ENCODE peak calls at places on chromosomes 12 and 14, in eight cellular contexts. One of them, this sample, is unnamed.
A peak's percentile ranks its signal among the peaks of the same experiment; 100 is the strongest.

GRCh38 chr12:111248221-111248620 is 120.7 kb downstream of the PHETA1 start:
- DNase-seq in fibroblast of pulmonary artery: peak; percentile 8
- DNase-seq in psoas muscle: no peak
- DNase-seq in foreskin fibroblast: no peak
- DNase-seq in AG10803: no peak
- DNase-seq in mesothelial cell of epicardium: no peak
- DNase-seq in kidney epithelial cell: no peak
- DNase-seq in GM23338: no peak
- DNase-seq in this sample: no peak

GRCh38 chr14:103890836-103891666 is 37.2 kb upstream of the TDRD9 start:
- DNase-seq in foreskin fibroblast: no peak
- DNase-seq in mesothelial cell of epicardium: no peak
- DNase-seq in kidney epithelial cell: no peak
- DNase-seq in fibroblast of pulmonary artery: no peak
- DNase-seq in psoas muscle: no peak
- DNase-seq in GM23338: no peak
- DNase-seq in AG10803: no peak
- DNase-seq in this sample: no peak

GRCh38 chr14:53696217-53696965 is 260.2 kb downstream of the BMP4 start:
- DNase-seq in fibroblast of pulmonary artery: no peak
- DNase-seq in kidney epithelial cell: peak; percentile 23
- DNase-seq in foreskin fibroblast: no peak
- DNase-seq in AG10803: no peak
- DNase-seq in GM23338: no peak
- DNase-seq in psoas muscle: no peak
- DNase-seq in mesothelial cell of epicardium: no peak
- DNase-seq in this sample: no peak

GRCh38 chr12:6294533-6295186 is 15.8 kb upstream of the PLEKHG6 start:
- DNase-seq in AG10803: no peak
- DNase-seq in mesothelial cell of epicardium: no peak
- DNase-seq in kidney epithelial cell: no peak
- DNase-seq in foreskin fibroblast: no peak
- DNase-seq in fibroblast of pulmonary artery: no peak
- DNase-seq in psoas muscle: no peak
- DNase-seq in GM23338: no peak
- DNase-seq in this sample: no peak

GRCh38 chr12:6790496-6791150 is 1.3 kb downstream of the CD4 start:
- DNase-seq in mesothelial cell of epicardium: no peak
- DNase-seq in GM23338: no peak
- DNase-seq in psoas muscle: no peak
- DNase-seq in AG10803: no peak
- DNase-seq in foreskin fibroblast: no peak
- DNase-seq in fibroblast of pulmonary artery: no peak
- DNase-seq in kidney epithelial cell: no peak
- DNase-seq in this sample: no peak

GRCh38 chr14:99117671-99118045 is 154.3 kb downstream of the BCL11B start:
- DNase-seq in psoas muscle: no peak
- DNase-seq in foreskin fibroblast: no peak
- DNase-seq in GM23338: no peak
- DNase-seq in AG10803: no peak
- DNase-seq in fibroblast of pulmonary artery: no peak
- DNase-seq in mesothelial cell of epicardium: no peak
- DNase-seq in kidney epithelial cell: no peak
- DNase-seq in this sample: no peak

GRCh38 chr12:119589087-119589486 is 4.5 kb upstream of the TMEM233 start:
- DNase-seq in mesothelial cell of epicardium: no peak
- DNase-seq in foreskin fibroblast: peak; percentile 23
- DNase-seq in kidney epithelial cell: no peak
- DNase-seq in psoas muscle: no peak
- DNase-seq in fibroblast of pulmonary artery: peak; percentile 84
- DNase-seq in AG10803: no peak
- DNase-seq in GM23338: no peak
- DNase-seq in this sample: no peak

GRCh38 chr12:104453133-104453532 is 3.6 kb upstream of the CHST11 start:
- DNase-seq in AG10803: no peak
- DNase-seq in psoas muscle: no peak
- DNase-seq in kidney epithelial cell: no peak
- DNase-seq in foreskin fibroblast: no peak
- DNase-seq in fibroblast of pulmonary artery: no peak
- DNase-seq in GM23338: no peak
- DNase-seq in mesothelial cell of epicardium: no peak
- DNase-seq in this sample: no peak

GRCh38 chr14:22554706-22555572 is 34.1 kb downstream of the DAD1 start:
- DNase-seq in foreskin fibroblast: no peak
- DNase-seq in AG10803: no peak
- DNase-seq in GM23338: no peak
- DNase-seq in psoas muscle: no peak
- DNase-seq in fibroblast of pulmonary artery: no peak
- DNase-seq in mesothelial cell of epicardium: no peak
- DNase-seq in kidney epithelial cell: no peak
- DNase-seq in this sample: no peak

GRCh38 chr14:106556665-106557289 is 1030.4 kb downstream of the TMEM121 start:
- DNase-seq in kidney epithelial cell: no peak
- DNase-seq in AG10803: no peak
- DNase-seq in foreskin fibroblast: no peak
- DNase-seq in mesothelial cell of epicardium: no peak
- DNase-seq in GM23338: peak; percentile 14
- DNase-seq in psoas muscle: peak; percentile 23
- DNase-seq in fibroblast of pulmonary artery: no peak
- DNase-seq in this sample: no peak

GRCh38 chr12:48817957-48818830 is at the start of gene CACNB3:
- DNase-seq in psoas muscle: peak; percentile 67
- DNase-seq in GM23338: peak; percentile 89
- DNase-seq in fibroblast of pulmonary artery: peak; percentile 48
- DNase-seq in foreskin fibroblast: no peak
- DNase-seq in kidney epithelial cell: no peak
- DNase-seq in AG10803: peak; percentile 32
- DNase-seq in mesothelial cell of epicardium: peak; percentile 72
- DNase-seq in this sample: peak; percentile 65

GRCh38 chr12:48819986-48820385 is 1.7 kb downstream of the CACNB3 start:
- DNase-seq in kidney epithelial cell: no peak
- DNase-seq in mesothelial cell of epicardium: no peak
- DNase-seq in foreskin fibroblast: no peak
- DNase-seq in AG10803: no peak
- DNase-seq in GM23338: no peak
- DNase-seq in psoas muscle: no peak
- DNase-seq in fibroblast of pulmonary artery: no peak
- DNase-seq in this sample: no peak

GRCh38 chr12:48820406-48820805 is 2.1 kb downstream of the CACNB3 start:
- DNase-seq in AG10803: no peak
- DNase-seq in kidney epithelial cell: no peak
- DNase-seq in psoas muscle: no peak
- DNase-seq in fibroblast of pulmonary artery: no peak
- DNase-seq in foreskin fibroblast: no peak
- DNase-seq in mesothelial cell of epicardium: no peak
- DNase-seq in GM23338: no peak
- DNase-seq in this sample: no peak

GRCh38 chr12:48816148-48816854 is 2.0 kb upstream of the CACNB3 start:
- DNase-seq in fibroblast of pulmonary artery: no peak
- DNase-seq in GM23338: no peak
- DNase-seq in kidney epithelial cell: no peak
- DNase-seq in psoas muscle: no peak
- DNase-seq in AG10803: no peak
- DNase-seq in mesothelial cell of epicardium: no peak
- DNase-seq in foreskin fibroblast: no peak
- DNase-seq in this sample: no peak

DNA sequence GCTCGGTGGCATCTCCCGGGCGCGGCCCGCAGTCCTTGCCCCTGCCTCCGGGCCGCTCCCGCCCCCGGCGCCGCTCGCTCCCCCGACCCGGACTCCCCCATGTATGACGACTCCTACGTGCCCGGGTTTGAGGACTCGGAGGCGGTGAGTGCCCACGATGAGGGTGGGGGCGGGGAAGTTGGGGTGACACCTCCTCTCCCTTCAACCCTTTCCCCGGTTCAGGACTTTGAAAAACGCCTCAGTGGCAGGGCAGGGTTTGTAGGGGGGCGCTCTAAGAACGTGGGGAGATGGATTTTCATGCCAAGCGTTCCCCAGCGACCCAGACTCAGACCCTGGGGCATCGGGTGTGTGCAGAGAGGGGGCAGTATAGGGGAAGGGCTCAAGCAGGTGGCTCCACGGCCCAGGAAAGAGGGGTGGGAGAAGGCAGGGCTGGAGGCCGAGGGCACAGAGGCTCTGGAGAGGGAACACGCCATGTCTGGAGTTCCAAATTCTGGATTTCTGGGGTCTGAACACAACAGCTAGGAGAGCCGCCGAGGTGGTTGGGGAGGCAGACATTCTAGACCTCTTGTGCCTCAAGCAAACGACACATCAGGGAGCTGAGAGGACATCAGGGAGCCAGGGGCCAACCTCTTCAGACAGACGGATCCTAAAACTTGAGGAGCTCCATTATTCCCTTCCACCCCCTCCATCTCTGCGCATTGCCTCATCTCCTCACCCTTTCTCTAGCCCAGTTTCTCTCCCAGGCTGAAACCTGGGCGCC is 715 bp downstream of the CACNB3 start:
- DNase-seq in kidney epithelial cell: no peak
- DNase-seq in GM23338: peak; percentile 89
- DNase-seq in fibroblast of pulmonary artery: no peak
- DNase-seq in psoas muscle: peak; percentile 26
- DNase-seq in foreskin fibroblast: no peak
- DNase-seq in mesothelial cell of epicardium: no peak
- DNase-seq in AG10803: no peak
- DNase-seq in this sample: no peak
- TF ChIP-seq CTCF in kidney epithelial cell: peak; percentile 35
- TF ChIP-seq CTCF in GM23338: peak; percentile 73
- TF ChIP-seq CTCF in fibroblast of pulmonary artery: no peak
- TF ChIP-seq CTCF in psoas muscle: no peak
- TF ChIP-seq CTCF in foreskin fibroblast: no peak
- TF ChIP-seq CTCF in mesothelial cell of epicardium: no peak
- TF ChIP-seq CTCF in AG10803: peak; percentile 10
- TF ChIP-seq CTCF in this sample: peak; percentile 39

DNA sequence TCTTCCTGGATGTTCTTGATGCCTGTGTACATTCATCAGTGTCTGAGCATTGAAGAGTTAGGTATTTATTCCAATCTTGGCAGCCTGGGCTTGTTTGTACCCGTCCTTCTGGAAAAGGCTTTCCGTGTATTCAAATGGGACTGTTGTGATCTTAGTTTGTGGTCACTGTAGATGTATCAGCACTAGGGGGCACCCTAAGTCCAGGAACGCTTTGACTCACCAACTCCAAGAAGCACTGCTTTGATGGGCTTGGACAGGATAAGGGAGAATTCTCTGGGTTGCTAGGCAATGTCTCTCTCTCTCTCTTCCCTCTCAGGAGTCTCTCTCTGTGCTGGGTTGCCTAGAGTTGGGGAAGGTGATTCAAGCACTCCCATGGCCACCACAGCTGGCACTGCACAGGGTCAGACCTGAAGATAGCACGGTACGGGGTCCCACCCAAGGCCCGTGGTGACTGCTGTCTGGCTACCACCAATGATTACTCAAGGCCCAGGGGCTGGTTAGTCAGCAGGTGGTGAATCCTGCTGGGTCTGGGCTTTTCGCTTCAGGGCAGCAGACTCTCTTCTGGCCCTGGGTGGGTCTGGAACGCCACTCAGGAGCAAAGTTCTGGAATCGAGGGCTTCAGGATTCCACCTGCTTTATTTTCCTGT is 211.1 kb upstream of the RGS6 start:
- DNase-seq in foreskin fibroblast: peak; percentile 75
- DNase-seq in psoas muscle: no peak
- DNase-seq in fibroblast of pulmonary artery: peak; percentile 90
- DNase-seq in kidney epithelial cell: peak; percentile 5
- DNase-seq in GM23338: peak; percentile 84
- DNase-seq in AG10803: peak; percentile 85
- DNase-seq in mesothelial cell of epicardium: no peak
- DNase-seq in this sample: no peak
- TF ChIP-seq CTCF in foreskin fibroblast: peak; percentile 72
- TF ChIP-seq CTCF in psoas muscle: peak; percentile 21
- TF ChIP-seq CTCF in fibroblast of pulmonary artery: peak; percentile 80
- TF ChIP-seq CTCF in kidney epithelial cell: peak; percentile 52
- TF ChIP-seq CTCF in GM23338: peak; percentile 77
- TF ChIP-seq CTCF in AG10803: peak; percentile 75
- TF ChIP-seq CTCF in mesothelial cell of epicardium: peak; percentile 11
- TF ChIP-seq CTCF in this sample: peak; percentile 64

GRCh38 chr14:59631237-59631636 is 54.6 kb upstream of the CCDC175 start:
- DNase-seq in AG10803: no peak
- DNase-seq in psoas muscle: no peak
- DNase-seq in kidney epithelial cell: no peak
- DNase-seq in mesothelial cell of epicardium: no peak
- DNase-seq in foreskin fibroblast: no peak
- DNase-seq in fibroblast of pulmonary artery: peak; percentile 1
- DNase-seq in GM23338: peak; percentile 81
- DNase-seq in this sample: no peak
- TF ChIP-seq CTCF in AG10803: peak; percentile 33
- TF ChIP-seq CTCF in psoas muscle: no peak
- TF ChIP-seq CTCF in kidney epithelial cell: peak; percentile 9
- TF ChIP-seq CTCF in mesothelial cell of epicardium: peak; percentile 19
- TF ChIP-seq CTCF in foreskin fibroblast: peak; percentile 14
- TF ChIP-seq CTCF in fibroblast of pulmonary artery: peak; percentile 26
- TF ChIP-seq CTCF in GM23338: peak; percentile 67
- TF ChIP-seq CTCF in this sample: peak; percentile 39

DNA sequence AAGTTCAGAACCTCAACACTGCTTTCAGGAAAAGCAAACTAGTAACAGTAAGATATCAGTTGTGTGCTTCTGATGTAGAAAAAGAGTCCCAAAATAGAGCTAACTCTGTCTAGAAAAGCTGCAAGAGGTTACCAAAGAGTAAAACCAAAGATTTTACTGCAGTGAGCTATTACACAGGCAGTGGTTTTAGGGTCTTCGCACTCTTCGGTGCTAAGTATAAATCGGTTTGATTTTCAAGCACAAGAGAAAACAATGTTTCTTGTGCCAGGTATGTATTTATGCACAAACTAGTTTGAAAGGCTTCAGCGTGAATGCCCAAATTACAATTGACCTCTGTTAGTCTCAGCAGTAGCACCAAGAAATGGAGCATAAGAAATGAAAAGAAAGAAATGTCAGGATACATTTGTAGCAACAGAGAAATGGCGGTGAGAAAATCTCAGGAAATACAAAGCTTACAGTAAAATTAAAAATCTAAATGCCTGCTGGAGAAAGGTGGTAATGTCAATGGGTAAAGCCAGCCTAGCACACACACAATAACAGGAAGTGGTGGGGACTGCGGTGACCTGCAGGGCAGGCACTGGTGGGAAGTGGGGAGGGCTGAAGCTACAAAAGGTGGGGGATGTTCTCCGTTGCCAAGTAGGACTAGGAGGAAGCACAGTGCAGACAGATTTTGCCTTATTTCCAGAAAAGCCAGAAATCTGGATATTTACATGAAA is 18.0 kb upstream of the DYRK2 start:
- DNase-seq in fibroblast of pulmonary artery: peak; percentile 17
- DNase-seq in AG10803: no peak
- DNase-seq in GM23338: peak; percentile 73
- DNase-seq in mesothelial cell of epicardium: no peak
- DNase-seq in foreskin fibroblast: no peak
- DNase-seq in psoas muscle: no peak
- DNase-seq in kidney epithelial cell: peak; percentile 34
- DNase-seq in this sample: no peak
- TF ChIP-seq CTCF in fibroblast of pulmonary artery: no peak
- TF ChIP-seq CTCF in AG10803: no peak
- TF ChIP-seq CTCF in GM23338: peak; percentile 21
- TF ChIP-seq CTCF in mesothelial cell of epicardium: no peak
- TF ChIP-seq CTCF in foreskin fibroblast: no peak
- TF ChIP-seq CTCF in psoas muscle: no peak
- TF ChIP-seq CTCF in kidney epithelial cell: no peak
- TF ChIP-seq CTCF in this sample: no peak

DNA sequence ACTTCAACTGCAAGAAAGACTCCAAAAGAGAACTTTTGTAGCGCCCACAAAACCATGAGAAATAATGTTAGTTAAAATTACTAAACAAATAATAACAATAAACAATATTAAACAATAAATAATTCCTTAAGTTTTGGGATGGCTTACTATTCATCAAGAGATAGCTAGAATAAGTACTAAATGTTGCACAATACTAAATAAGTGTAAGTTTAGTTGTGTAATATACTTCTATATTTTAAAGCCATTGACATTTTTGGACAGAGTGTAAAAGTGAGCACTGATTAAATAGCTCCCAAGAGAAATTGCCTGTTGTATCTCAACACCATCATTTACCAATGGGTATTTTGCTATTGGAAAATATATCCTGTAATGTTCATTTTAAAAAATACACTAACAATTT is 166.7 kb downstream of the ALG10 start:
- DNase-seq in psoas muscle: no peak
- DNase-seq in kidney epithelial cell: no peak
- DNase-seq in foreskin fibroblast: no peak
- DNase-seq in fibroblast of pulmonary artery: no peak
- DNase-seq in GM23338: no peak
- DNase-seq in mesothelial cell of epicardium: no peak
- DNase-seq in AG10803: no peak
- DNase-seq in this sample: no peak
- TF ChIP-seq CTCF in psoas muscle: no peak
- TF ChIP-seq CTCF in kidney epithelial cell: no peak
- TF ChIP-seq CTCF in foreskin fibroblast: no peak
- TF ChIP-seq CTCF in fibroblast of pulmonary artery: no peak
- TF ChIP-seq CTCF in GM23338: no peak
- TF ChIP-seq CTCF in mesothelial cell of epicardium: no peak
- TF ChIP-seq CTCF in AG10803: no peak
- TF ChIP-seq CTCF in this sample: no peak

This sample was measured in progenitor cell of endocrine pancreas.